ENCODE peak calls at places on chromosomes 6 and 20, in six cellular contexts. One of them, this sample, is unnamed.

GRCh38 chr6:79544299-79544927 is 7.2 kb upstream of the LCA5 start:
- DNase-seq in activated B cell treated with CpG ODN at 0.5 μM for 24 hours: no peak
- DNase-seq in OCI-LY7: no peak
- DNase-seq in astrocyte of the cerebellum: peak
- DNase-seq in heart right ventricle: no peak
- DNase-seq in upper lobe of right lung: no peak
- DNase-seq in this sample: no peak

GRCh38 chr6:11111769-11112437 is 378 bp upstream of the ERVFRD-1 start:
- DNase-seq in astrocyte of the cerebellum: no peak
- DNase-seq in OCI-LY7: no peak
- DNase-seq in upper lobe of right lung: no peak
- DNase-seq in activated B cell treated with CpG ODN at 0.5 μM for 24 hours: no peak
- DNase-seq in heart right ventricle: no peak
- DNase-seq in this sample: no peak

GRCh38 chr6:11008821-11009220 is 35.3 kb downstream of the ELOVL2 start:
- DNase-seq in heart right ventricle: no peak
- DNase-seq in OCI-LY7: no peak
- DNase-seq in activated B cell treated with CpG ODN at 0.5 μM for 24 hours: no peak
- DNase-seq in upper lobe of right lung: no peak
- DNase-seq in astrocyte of the cerebellum: no peak
- DNase-seq in this sample: no peak

GRCh38 chr6:100808638-100809275 is 72.4 kb downstream of the ASCC3 start:
- DNase-seq in heart right ventricle: no peak
- DNase-seq in activated B cell treated with CpG ODN at 0.5 μM for 24 hours: no peak
- DNase-seq in OCI-LY7: no peak
- DNase-seq in upper lobe of right lung: no peak
- DNase-seq in astrocyte of the cerebellum: no peak
- DNase-seq in this sample: no peak

GRCh38 chr6:45923831-45924391 is 91.7 kb downstream of the CLIC5 start:
- DNase-seq in upper lobe of right lung: no peak
- DNase-seq in activated B cell treated with CpG ODN at 0.5 μM for 24 hours: no peak
- DNase-seq in heart right ventricle: no peak
- DNase-seq in astrocyte of the cerebellum: peak
- DNase-seq in OCI-LY7: no peak
- DNase-seq in this sample: peak

GRCh38 chr6:22356362-22356940 is 59.6 kb upstream of the PRL start:
- DNase-seq in activated B cell treated with CpG ODN at 0.5 μM for 24 hours: no peak
- DNase-seq in astrocyte of the cerebellum: no peak
- DNase-seq in OCI-LY7: no peak
- DNase-seq in heart right ventricle: no peak
- DNase-seq in upper lobe of right lung: no peak
- DNase-seq in this sample: no peak

GRCh38 chr6:33725222-33725621 is 13.7 kb upstream of the UQCC2 start:
- DNase-seq in activated B cell treated with CpG ODN at 0.5 μM for 24 hours: no peak
- DNase-seq in OCI-LY7: no peak
- DNase-seq in astrocyte of the cerebellum: no peak
- DNase-seq in upper lobe of right lung: no peak
- DNase-seq in heart right ventricle: no peak
- DNase-seq in this sample: no peak

GRCh38 chr6:40999498-41000070 is 39.4 kb downstream of the UNC5CL start:
- DNase-seq in upper lobe of right lung: no peak
- DNase-seq in OCI-LY7: peak
- DNase-seq in astrocyte of the cerebellum: no peak
- DNase-seq in activated B cell treated with CpG ODN at 0.5 μM for 24 hours: no peak
- DNase-seq in heart right ventricle: peak
- DNase-seq in this sample: peak

GRCh38 chr6:17705428-17705777 is 1.3 kb downstream of the NUP153 start:
- DNase-seq in activated B cell treated with CpG ODN at 0.5 μM for 24 hours: no peak
- DNase-seq in upper lobe of right lung: no peak
- DNase-seq in heart right ventricle: no peak
- DNase-seq in OCI-LY7: no peak
- DNase-seq in astrocyte of the cerebellum: peak
- DNase-seq in this sample: peak

GRCh38 chr6:118377711-118378414 is 170.2 kb upstream of the PLN start:
- DNase-seq in heart right ventricle: peak
- DNase-seq in activated B cell treated with CpG ODN at 0.5 μM for 24 hours: no peak
- DNase-seq in upper lobe of right lung: peak
- DNase-seq in OCI-LY7: no peak
- DNase-seq in astrocyte of the cerebellum: no peak
- DNase-seq in this sample: no peak

GRCh38 chr6:105452376-105452775 is 49.5 kb upstream of the PREP start:
- DNase-seq in OCI-LY7: peak
- DNase-seq in astrocyte of the cerebellum: no peak
- DNase-seq in heart right ventricle: no peak
- DNase-seq in activated B cell treated with CpG ODN at 0.5 μM for 24 hours: no peak
- DNase-seq in upper lobe of right lung: no peak
- DNase-seq in this sample: no peak

GRCh38 chr6:150345786-150346185 is 23.0 kb upstream of the IYD start:
- DNase-seq in upper lobe of right lung: no peak
- DNase-seq in heart right ventricle: no peak
- DNase-seq in OCI-LY7: no peak
- DNase-seq in astrocyte of the cerebellum: no peak
- DNase-seq in activated B cell treated with CpG ODN at 0.5 μM for 24 hours: no peak
- DNase-seq in this sample: no peak

GRCh38 chr20:45959956-45960630 is 11.9 kb downstream of the ZNF335 start:
- DNase-seq in heart right ventricle: no peak
- DNase-seq in OCI-LY7: no peak
- DNase-seq in astrocyte of the cerebellum: no peak
- DNase-seq in upper lobe of right lung: peak
- DNase-seq in activated B cell treated with CpG ODN at 0.5 μM for 24 hours: no peak
- DNase-seq in this sample: peak

GRCh38 chr20:45962031-45962755 is 9.8 kb downstream of the ZNF335 start:
- DNase-seq in activated B cell treated with CpG ODN at 0.5 μM for 24 hours: no peak
- DNase-seq in astrocyte of the cerebellum: no peak
- DNase-seq in upper lobe of right lung: peak
- DNase-seq in heart right ventricle: no peak
- DNase-seq in OCI-LY7: no peak
- DNase-seq in this sample: no peak

GRCh38 chr20:45965169-45966002 is 6.6 kb downstream of the ZNF335 start:
- DNase-seq in astrocyte of the cerebellum: no peak
- DNase-seq in heart right ventricle: no peak
- DNase-seq in activated B cell treated with CpG ODN at 0.5 μM for 24 hours: no peak
- DNase-seq in OCI-LY7: no peak
- DNase-seq in upper lobe of right lung: peak
- DNase-seq in this sample: no peak

GRCh38 chr20:45964024-45964423 is 8.0 kb downstream of the ZNF335 start:
- DNase-seq in heart right ventricle: no peak
- DNase-seq in upper lobe of right lung: peak
- DNase-seq in astrocyte of the cerebellum: no peak
- DNase-seq in activated B cell treated with CpG ODN at 0.5 μM for 24 hours: no peak
- DNase-seq in OCI-LY7: no peak
- DNase-seq in this sample: no peak

DNA sequence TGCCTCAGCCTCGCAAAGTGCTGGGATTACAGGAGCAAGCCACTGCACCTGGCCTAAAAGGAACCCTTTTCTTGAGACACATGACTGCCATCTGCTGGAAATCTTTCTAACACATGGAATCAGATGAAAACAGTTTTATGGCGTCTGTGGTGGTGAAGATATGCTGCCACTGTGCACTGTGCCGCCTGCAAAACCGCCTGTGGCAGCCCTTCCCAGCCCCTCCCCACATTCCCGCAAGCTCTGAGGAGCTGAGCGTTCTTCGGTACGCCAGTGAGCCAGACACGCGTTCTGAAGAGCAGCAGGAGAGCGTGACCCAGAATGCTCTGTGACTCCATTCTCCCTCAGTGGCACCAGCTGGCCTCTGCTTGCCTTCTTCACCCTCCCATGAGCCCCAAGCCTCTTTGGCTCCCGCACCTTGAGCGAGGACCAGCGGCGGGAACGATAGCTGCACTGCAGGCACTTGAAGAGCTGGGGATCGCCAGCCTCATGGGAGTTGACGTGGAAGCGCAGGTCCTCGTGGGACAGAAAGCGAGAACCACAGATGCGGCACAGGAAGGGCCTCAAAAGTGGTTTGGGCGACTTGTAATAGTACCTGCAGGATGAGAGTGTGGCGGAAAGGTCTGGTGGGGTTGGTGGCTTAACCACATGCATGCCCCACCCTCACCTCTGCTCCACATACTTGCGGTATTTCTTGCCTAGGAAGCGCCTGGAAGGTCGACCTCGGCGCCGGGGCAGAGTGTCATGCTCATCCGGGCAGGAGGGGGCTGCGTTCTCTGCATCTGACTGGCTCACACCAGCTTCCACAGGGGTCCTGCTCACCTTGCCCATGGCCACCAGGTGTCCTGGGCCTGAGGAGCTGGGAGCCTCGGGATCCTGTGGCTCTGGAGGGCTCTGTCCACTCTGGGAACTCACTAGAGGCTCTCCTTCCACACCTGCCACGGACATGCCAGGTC is 8.7 kb downstream of the ZNF335 start:
- DNase-seq in heart right ventricle: no peak
- DNase-seq in astrocyte of the cerebellum: peak
- DNase-seq in activated B cell treated with CpG ODN at 0.5 μM for 24 hours: no peak
- DNase-seq in OCI-LY7: peak
- DNase-seq in upper lobe of right lung: peak
- DNase-seq in this sample: no peak
- TF ChIP-seq CTCF in heart right ventricle: peak
- TF ChIP-seq CTCF in astrocyte of the cerebellum: peak
- TF ChIP-seq CTCF in activated B cell treated with CpG ODN at 0.5 μM for 24 hours: no peak
- TF ChIP-seq CTCF in OCI-LY7: peak
- TF ChIP-seq CTCF in upper lobe of right lung: peak
- TF ChIP-seq CTCF in this sample: peak

GRCh38 chr20:1758765-1759164 is 101.2 kb upstream of the SIRPG start:
- DNase-seq in upper lobe of right lung: no peak
- DNase-seq in heart right ventricle: no peak
- DNase-seq in activated B cell treated with CpG ODN at 0.5 μM for 24 hours: no peak
- DNase-seq in astrocyte of the cerebellum: no peak
- DNase-seq in OCI-LY7: no peak
- DNase-seq in this sample: no peak
- TF ChIP-seq CTCF in upper lobe of right lung: no peak
- TF ChIP-seq CTCF in heart right ventricle: no peak
- TF ChIP-seq CTCF in activated B cell treated with CpG ODN at 0.5 μM for 24 hours: no peak
- TF ChIP-seq CTCF in astrocyte of the cerebellum: no peak
- TF ChIP-seq CTCF in OCI-LY7: no peak
- TF ChIP-seq CTCF in this sample: no peak

GRCh38 chr6:95364016-95364604 is 213.2 kb upstream of the MANEA start:
- DNase-seq in heart right ventricle: no peak
- DNase-seq in activated B cell treated with CpG ODN at 0.5 μM for 24 hours: no peak
- DNase-seq in upper lobe of right lung: no peak
- DNase-seq in OCI-LY7: peak
- DNase-seq in astrocyte of the cerebellum: peak
- DNase-seq in this sample: peak
- TF ChIP-seq CTCF in heart right ventricle: peak
- TF ChIP-seq CTCF in activated B cell treated with CpG ODN at 0.5 μM for 24 hours: no peak
- TF ChIP-seq CTCF in upper lobe of right lung: peak
- TF ChIP-seq CTCF in OCI-LY7: peak
- TF ChIP-seq CTCF in astrocyte of the cerebellum: peak
- TF ChIP-seq CTCF in this sample: peak

GRCh38 chr6:158131926-158132325 is 36.1 kb downstream of the SERAC1 start:
- DNase-seq in upper lobe of right lung: no peak
- DNase-seq in OCI-LY7: peak
- DNase-seq in activated B cell treated with CpG ODN at 0.5 μM for 24 hours: no peak
- DNase-seq in astrocyte of the cerebellum: no peak
- DNase-seq in heart right ventricle: no peak
- DNase-seq in this sample: peak
- TF ChIP-seq CTCF in upper lobe of right lung: peak
- TF ChIP-seq CTCF in OCI-LY7: peak
- TF ChIP-seq CTCF in activated B cell treated with CpG ODN at 0.5 μM for 24 hours: peak
- TF ChIP-seq CTCF in astrocyte of the cerebellum: peak
- TF ChIP-seq CTCF in heart right ventricle: peak
- TF ChIP-seq CTCF in this sample: peak

GRCh38 chr6:156662025-156662445 is 115.1 kb upstream of the ARID1B start:
- DNase-seq in astrocyte of the cerebellum: no peak
- DNase-seq in activated B cell treated with CpG ODN at 0.5 μM for 24 hours: no peak
- DNase-seq in heart right ventricle: no peak
- DNase-seq in upper lobe of right lung: peak
- DNase-seq in OCI-LY7: peak
- DNase-seq in this sample: peak
- TF ChIP-seq CTCF in astrocyte of the cerebellum: peak
- TF ChIP-seq CTCF in activated B cell treated with CpG ODN at 0.5 μM for 24 hours: no peak
- TF ChIP-seq CTCF in heart right ventricle: peak
- TF ChIP-seq CTCF in upper lobe of right lung: peak
- TF ChIP-seq CTCF in OCI-LY7: peak
- TF ChIP-seq CTCF in this sample: no peak

GRCh38 chr6:15475872-15476271 is 187.0 kb downstream of the DTNBP1 start:
- DNase-seq in heart right ventricle: no peak
- DNase-seq in activated B cell treated with CpG ODN at 0.5 μM for 24 hours: no peak
- DNase-seq in upper lobe of right lung: no peak
- DNase-seq in OCI-LY7: no peak
- DNase-seq in astrocyte of the cerebellum: no peak
- DNase-seq in this sample: no peak
- TF ChIP-seq CTCF in heart right ventricle: no peak
- TF ChIP-seq CTCF in activated B cell treated with CpG ODN at 0.5 μM for 24 hours: no peak
- TF ChIP-seq CTCF in upper lobe of right lung: no peak
- TF ChIP-seq CTCF in OCI-LY7: no peak
- TF ChIP-seq CTCF in astrocyte of the cerebellum: no peak
- TF ChIP-seq CTCF in this sample: no peak

DNA sequence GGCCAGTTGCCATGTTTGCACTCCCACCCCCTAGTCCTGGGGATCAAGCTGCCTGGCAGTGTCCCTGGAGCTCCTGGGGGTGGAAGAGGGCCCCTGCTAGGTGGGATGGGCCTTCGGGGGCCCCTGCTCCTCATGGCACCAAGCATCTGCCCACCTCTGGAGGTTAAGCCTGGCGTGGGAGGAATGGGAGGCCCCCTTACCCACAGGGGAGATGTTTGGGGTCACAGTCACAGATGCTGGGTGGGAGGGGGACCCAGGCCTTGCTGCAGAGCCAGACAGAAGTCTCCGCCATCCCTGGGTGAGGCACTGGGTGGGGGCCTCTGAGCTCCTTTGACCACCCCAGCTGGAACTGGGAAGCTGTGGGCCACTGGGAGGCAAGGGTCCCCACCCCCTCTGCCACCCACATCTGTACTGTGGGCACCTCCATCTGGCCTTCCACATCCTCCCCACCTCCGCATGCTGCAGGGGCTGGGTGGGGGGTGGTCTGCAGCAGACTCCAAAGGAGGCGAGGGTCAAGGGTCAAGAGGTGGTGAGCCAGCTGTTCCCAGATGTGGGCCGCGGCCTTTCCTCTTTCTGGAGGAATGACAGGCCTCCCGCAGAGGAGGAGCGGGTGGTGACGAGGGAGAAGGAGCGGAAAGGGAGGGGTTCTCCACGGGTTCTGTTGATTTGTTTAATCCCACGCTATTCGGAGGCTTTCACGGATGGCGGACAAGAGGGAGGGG is 41.5 kb downstream of the YTHDF1 start:
- DNase-seq in activated B cell treated with CpG ODN at 0.5 μM for 24 hours: no peak
- DNase-seq in astrocyte of the cerebellum: no peak
- DNase-seq in OCI-LY7: no peak
- DNase-seq in heart right ventricle: no peak
- DNase-seq in upper lobe of right lung: no peak
- DNase-seq in this sample: no peak
- TF ChIP-seq CTCF in activated B cell treated with CpG ODN at 0.5 μM for 24 hours: no peak
- TF ChIP-seq CTCF in astrocyte of the cerebellum: no peak
- TF ChIP-seq CTCF in OCI-LY7: no peak
- TF ChIP-seq CTCF in heart right ventricle: no peak
- TF ChIP-seq CTCF in upper lobe of right lung: no peak
- TF ChIP-seq CTCF in this sample: no peak

DNA sequence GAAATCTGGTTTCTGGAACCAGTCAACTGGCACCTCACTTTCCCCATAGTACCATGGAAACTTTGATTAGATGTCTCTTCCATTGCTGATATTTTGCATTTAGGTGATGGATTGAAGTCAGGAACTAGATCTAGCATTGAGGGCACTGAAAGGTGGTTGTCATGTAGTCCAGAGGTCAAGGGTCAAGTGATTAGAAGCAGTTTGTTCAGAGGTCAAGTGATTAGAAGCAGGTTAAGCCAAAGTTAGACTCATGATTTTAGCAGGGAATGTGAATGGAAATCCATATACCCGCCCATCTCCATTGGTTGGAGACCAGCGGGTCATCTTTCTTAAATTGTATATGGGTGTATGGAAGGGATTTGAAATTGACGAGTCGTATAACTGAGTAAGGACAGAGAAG is 51.2 kb downstream of the CBFA2T2 start:
- DNase-seq in OCI-LY7: no peak
- DNase-seq in heart right ventricle: no peak
- DNase-seq in astrocyte of the cerebellum: no peak
- DNase-seq in upper lobe of right lung: no peak
- DNase-seq in activated B cell treated with CpG ODN at 0.5 μM for 24 hours: no peak
- DNase-seq in this sample: no peak
- TF ChIP-seq CTCF in OCI-LY7: no peak
- TF ChIP-seq CTCF in heart right ventricle: no peak
- TF ChIP-seq CTCF in astrocyte of the cerebellum: no peak
- TF ChIP-seq CTCF in upper lobe of right lung: no peak
- TF ChIP-seq CTCF in activated B cell treated with CpG ODN at 0.5 μM for 24 hours: no peak
- TF ChIP-seq CTCF in this sample: no peak

This sample was measured in GM10248.